ENCODE peak calls at places on chromosomes 16 and 17, in five cellular contexts. Y is EL, S is AG10803, F is T-helper 1 cell, Z is glutamatergic neuron. U is an unnamed sample.

GRCh38 chr17:41457656-41458055 is 9.5 kb downstream of the KRT32 start:
- DNase-seq in Y (no peak), S (peak), F (no peak), Z (no peak), U (no peak)

GRCh38 chr16:86496929-86497381 is 13.4 kb upstream of the FOXF1 start:
- DNase-seq in Y (no peak), S (no peak), F (no peak), Z (peak), U (no peak)

GRCh38 chr16:13414154-13414553 is 505.8 kb upstream of the ERCC4 start:
- DNase-seq in Y (no peak), S (peak), F (no peak), Z (no peak), U (no peak)

GRCh38 chr16:73206306-73206705 is 158.4 kb upstream of the ZFHX3 start:
- DNase-seq in Y (peak), S (no peak), F (no peak), Z (no peak), U (no peak)

GRCh38 chr17:64635647-64636305 is 26.3 kb downstream of the SMURF2 start:
- DNase-seq in Y (peak), S (peak), F (peak), Z (no peak), U (peak)

GRCh38 chr17:29848737-29849136 is 81.3 kb downstream of the SSH2 start:
- DNase-seq in Y (no peak), S (no peak), F (no peak), Z (no peak), U (peak)

GRCh38 chr17:43722269-43722619 is 36.3 kb downstream of the SOST start:
- DNase-seq in Y (no peak), S (no peak), F (no peak), Z (no peak), U (no peak)

GRCh38 chr16:3876695-3877094 is 3.8 kb downstream of the CREBBP start:
- DNase-seq in Y (peak), S (peak), F (no peak), Z (no peak), U (peak)

GRCh38 chr16:75065149-75065807 is 51.3 kb downstream of the LDHD start:
- DNase-seq in Y (no peak), S (no peak), F (peak), Z (no peak), U (no peak)

GRCh38 chr16:86635181-86635580 is 56.8 kb downstream of the FOXL1 start:
- DNase-seq in Y (no peak), S (peak), F (no peak), Z (no peak), U (peak)